ENCODE peak calls at places on chromosomes 12 and 14, in nine cellular contexts. One of them, this sample, is unnamed.

GRCh38 chr12:85626031-85626781 is 210.0 kb downstream of the RASSF9 start:
- DNase-seq in RWPE1: peak
- DNase-seq in AG04449: peak
- DNase-seq in H9: no peak
- DNase-seq in epithelial cell of esophagus: peak
- DNase-seq in Calu3: peak
- DNase-seq in pulmonary artery endothelial cell: peak
- DNase-seq in RWPE2: no peak
- DNase-seq in T-helper 9 cell: no peak
- DNase-seq in this sample: peak

GRCh38 chr14:23093993-23094665 is 807 bp downstream of the ACIN1 start:
- DNase-seq in RWPE1: no peak
- DNase-seq in AG04449: no peak
- DNase-seq in H9: peak
- DNase-seq in epithelial cell of esophagus: no peak
- DNase-seq in Calu3: no peak
- DNase-seq in pulmonary artery endothelial cell: no peak
- DNase-seq in RWPE2: no peak
- DNase-seq in T-helper 9 cell: no peak
- DNase-seq in this sample: no peak

GRCh38 chr12:6072302-6072752 is 52.1 kb downstream of the VWF start:
- DNase-seq in RWPE1: no peak
- DNase-seq in AG04449: peak
- DNase-seq in H9: no peak
- DNase-seq in epithelial cell of esophagus: peak
- DNase-seq in Calu3: no peak
- DNase-seq in pulmonary artery endothelial cell: peak
- DNase-seq in RWPE2: no peak
- DNase-seq in T-helper 9 cell: no peak
- DNase-seq in this sample: no peak

GRCh38 chr12:6336859-6337744 is 4.8 kb downstream of the TNFRSF1A start:
- DNase-seq in RWPE1: no peak
- DNase-seq in AG04449: no peak
- DNase-seq in H9: no peak
- DNase-seq in epithelial cell of esophagus: no peak
- DNase-seq in Calu3: no peak
- DNase-seq in pulmonary artery endothelial cell: no peak
- DNase-seq in RWPE2: no peak
- DNase-seq in T-helper 9 cell: peak
- DNase-seq in this sample: no peak

GRCh38 chr12:70683976-70684375 is 46.7 kb upstream of the PTPRB start:
- DNase-seq in RWPE1: no peak
- DNase-seq in AG04449: no peak
- DNase-seq in H9: no peak
- DNase-seq in epithelial cell of esophagus: no peak
- DNase-seq in Calu3: no peak
- DNase-seq in pulmonary artery endothelial cell: no peak
- DNase-seq in RWPE2: no peak
- DNase-seq in T-helper 9 cell: no peak
- DNase-seq in this sample: no peak

GRCh38 chr14:21796912-21797311 is 123.3 kb upstream of the OR4E1 start:
- DNase-seq in RWPE1: no peak
- DNase-seq in AG04449: no peak
- DNase-seq in H9: peak
- DNase-seq in epithelial cell of esophagus: peak
- DNase-seq in Calu3: no peak
- DNase-seq in pulmonary artery endothelial cell: no peak
- DNase-seq in RWPE2: no peak
- DNase-seq in T-helper 9 cell: peak
- DNase-seq in this sample: no peak

GRCh38 chr12:131233737-131234474 is 280.2 kb downstream of the ADGRD1 start:
- DNase-seq in RWPE1: no peak
- DNase-seq in AG04449: no peak
- DNase-seq in H9: no peak
- DNase-seq in epithelial cell of esophagus: no peak
- DNase-seq in Calu3: peak
- DNase-seq in pulmonary artery endothelial cell: no peak
- DNase-seq in RWPE2: no peak
- DNase-seq in T-helper 9 cell: no peak
- DNase-seq in this sample: no peak

GRCh38 chr12:53624956-53625355 is 1.2 kb downstream of the ATF7 start:
- DNase-seq in RWPE1: peak
- DNase-seq in AG04449: no peak
- DNase-seq in H9: no peak
- DNase-seq in epithelial cell of esophagus: no peak
- DNase-seq in Calu3: no peak
- DNase-seq in pulmonary artery endothelial cell: no peak
- DNase-seq in RWPE2: no peak
- DNase-seq in T-helper 9 cell: no peak
- DNase-seq in this sample: no peak

GRCh38 chr12:61554268-61555008 is 705.8 kb upstream of the USP15 start:
- DNase-seq in RWPE1: peak
- DNase-seq in AG04449: no peak
- DNase-seq in H9: no peak
- DNase-seq in epithelial cell of esophagus: peak
- DNase-seq in Calu3: no peak
- DNase-seq in pulmonary artery endothelial cell: no peak
- DNase-seq in RWPE2: no peak
- DNase-seq in T-helper 9 cell: no peak
- DNase-seq in this sample: no peak

GRCh38 chr14:88630565-88630964 is 67.7 kb downstream of the ZC3H14 start:
- DNase-seq in RWPE1: no peak
- DNase-seq in AG04449: no peak
- DNase-seq in H9: no peak
- DNase-seq in epithelial cell of esophagus: peak
- DNase-seq in Calu3: no peak
- DNase-seq in pulmonary artery endothelial cell: no peak
- DNase-seq in RWPE2: no peak
- DNase-seq in T-helper 9 cell: no peak
- DNase-seq in this sample: peak

GRCh38 chr12:123200414-123200813 is 32.5 kb downstream of the MPHOSPH9 start:
- DNase-seq in RWPE1: no peak
- DNase-seq in AG04449: no peak
- DNase-seq in H9: no peak
- DNase-seq in epithelial cell of esophagus: no peak
- DNase-seq in Calu3: no peak
- DNase-seq in pulmonary artery endothelial cell: no peak
- DNase-seq in RWPE2: no peak
- DNase-seq in T-helper 9 cell: no peak
- DNase-seq in this sample: no peak

GRCh38 chr12:102643871-102644551 is 163.6 kb upstream of the IGF1 start:
- DNase-seq in RWPE1: no peak
- DNase-seq in AG04449: no peak
- DNase-seq in H9: no peak
- DNase-seq in epithelial cell of esophagus: no peak
- DNase-seq in Calu3: no peak
- DNase-seq in pulmonary artery endothelial cell: no peak
- DNase-seq in RWPE2: no peak
- DNase-seq in T-helper 9 cell: no peak
- DNase-seq in this sample: no peak